ENCODE peak calls at places on chromosomes 5 and 9, in five cellular contexts. E, X, V, D and Z are unnamed samples.
A peak's percentile ranks its signal among the peaks of the same experiment; 100 is the strongest.

GRCh38 chr9:76162751-76163500 is 231.3 kb downstream of the RFK start:
- DNase-seq in D (no peak), E (no peak), V (no peak), X (no peak), Z (no peak)

GRCh38 chr5:81397169-81397568 is 3.2 kb upstream of the ACOT12 start:
- DNase-seq in E (no peak), D (peak; percentile 23), X (no peak), V (no peak), Z (no peak)

GRCh38 chr5:118681655-118682054 is 306.7 kb downstream of the DTWD2 start:
- DNase-seq in X (no peak), E (no peak), V (no peak), D (no peak), Z (no peak)

GRCh38 chr9:81461196-81461595 is 228.2 kb downstream of the TLE1 start:
- DNase-seq in V (no peak), X (no peak), D (no peak), E (no peak), Z (no peak)

GRCh38 chr9:109107402-109108240 is 12.1 kb downstream of the TMEM245 start:
- DNase-seq in V (peak; percentile 40), X (no peak), D (no peak), E (no peak), Z (no peak)

GRCh38 chr9:96478829-96479371 is 28.9 kb downstream of the HABP4 start:
- DNase-seq in E (no peak), V (no peak), D (no peak), X (no peak), Z (no peak)

GRCh38 chr5:76791461-76791860 is 27.4 kb upstream of the F2RL1 start:
- DNase-seq in V (no peak), D (no peak), X (no peak), E (no peak), Z (no peak)

GRCh38 chr5:35826561-35826960 is 30.1 kb upstream of the IL7R start:
- DNase-seq in E (no peak), X (no peak), V (no peak), D (no peak), Z (no peak)

GRCh38 chr9:110256142-110256391 is 240 bp downstream of the TXN start:
- DNase-seq in E (no peak), D (no peak), V (no peak), X (no peak), Z (no peak)

GRCh38 chr9:122444366-122444765 is 33.4 kb downstream of the OR1J1 start:
- DNase-seq in E (no peak), D (no peak), X (no peak), V (no peak), Z (peak; percentile 66)

GRCh38 chr9:124877383-124877782 is 15.5 kb downstream of the ARPC5L start:
- DNase-seq in X (no peak), E (no peak), V (no peak), D (no peak), Z (no peak)

GRCh38 chr9:133584559-133585476 is 24.4 kb downstream of the FAM163B start:
- DNase-seq in D (no peak), X (no peak), E (peak; percentile 82), V (no peak), Z (no peak)

GRCh38 chr5:65926893-65927292 is 518 bp downstream of the ERBIN start:
- DNase-seq in E (peak; percentile 26), X (no peak), D (no peak), V (peak; percentile 26), Z (no peak)

GRCh38 chr9:136499935-136500910 is 17.4 kb upstream of the SEC16A start:
- DNase-seq in V (no peak), X (no peak), E (no peak), D (no peak), Z (no peak)

GRCh38 chr9:95762322-95762721 is 113.2 kb upstream of the ERCC6L2 start:
- DNase-seq in E (no peak), D (no peak), X (no peak), V (no peak), Z (no peak)

GRCh38 chr5:140966293-140967225 is at the start of gene PCDHAC2:
- DNase-seq in E (no peak), V (no peak), D (peak; percentile 36), X (no peak), Z (no peak)

GRCh38 chr5:45532826-45533624 is 163.2 kb downstream of the HCN1 start:
- DNase-seq in E (no peak), X (no peak), D (peak; percentile 30), V (no peak), Z (no peak)

GRCh38 chr5:124922255-124922975 is 176.0 kb upstream of the ZNF608 start:
- DNase-seq in X (no peak), V (no peak), E (no peak), D (no peak), Z (no peak)

GRCh38 chr5:79285833-79286232 is 49.9 kb downstream of the JMY start:
- DNase-seq in E (no peak), V (no peak), X (no peak), D (no peak), Z (no peak)

GRCh38 chr5:1281038-1281882 is 13.6 kb downstream of the TERT start:
- DNase-seq in E (no peak), V (no peak), X (no peak), D (no peak), Z (no peak)

GRCh38 chr9:8329561-8330283 is 530.1 kb upstream of the DMAC1 start:
- DNase-seq in D (no peak), X (no peak), E (no peak), V (no peak), Z (no peak)

GRCh38 chr5:37735649-37736347 is 104.0 kb downstream of the GDNF start:
- DNase-seq in V (no peak), E (no peak), X (no peak), D (no peak), Z (no peak)

GRCh38 chr5:140647042-140647341 is 438 bp downstream of the NDUFA2 start:
- DNase-seq in X (no peak), V (peak; percentile 23), E (no peak), D (no peak), Z (no peak)

GRCh38 chr9:98356953-98357352 is 101.5 kb upstream of the TBC1D2 start:
- DNase-seq in D (no peak), V (no peak), X (no peak), E (no peak), Z (no peak)

GRCh38 chr5:179261301-179262125 is 83.7 kb downstream of the ADAMTS2 start:
- DNase-seq in V (no peak), D (no peak), E (no peak), X (peak; percentile 72), Z (peak; percentile 68)

GRCh38 chr9:93246111-93246510 is 62.2 kb downstream of the WNK2 start:
- DNase-seq in X (no peak), E (no peak), D (no peak), V (no peak), Z (no peak)

DNA sequence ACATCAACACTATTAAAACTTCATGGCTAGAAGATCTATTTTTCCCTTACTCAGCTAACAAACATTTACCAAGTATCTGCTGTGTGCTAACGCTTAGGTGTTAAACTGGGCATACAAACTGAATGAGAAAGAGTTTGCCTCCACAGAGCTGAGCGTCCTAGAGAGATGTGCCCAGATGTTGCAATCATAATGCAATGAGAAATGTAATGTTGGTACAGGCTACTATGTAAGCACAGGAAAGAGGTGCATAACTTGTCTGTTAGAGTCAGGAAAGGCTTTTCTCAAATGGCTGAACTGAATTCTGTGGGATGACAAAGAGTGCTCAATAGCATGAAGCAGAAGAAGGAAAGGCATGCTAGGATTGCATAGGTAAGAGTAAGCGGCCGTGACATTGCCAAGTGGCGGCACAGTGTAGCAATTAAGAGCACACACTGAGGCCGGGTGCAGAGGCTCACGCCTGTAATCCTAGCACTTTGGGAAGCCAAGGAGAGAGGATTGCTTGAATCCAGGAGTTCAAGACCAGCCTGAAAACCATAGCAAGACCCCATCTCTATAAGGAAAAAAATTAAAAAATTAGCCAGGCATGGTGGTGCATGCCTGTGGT is 137.8 kb downstream of the MEF2C start:
- DNase-seq in X (no peak), D (no peak), E (no peak), V (no peak), Z (no peak)
- H3K27ac ChIP-seq in X (no peak overlapping the region), D (no peak overlapping the region), E (no peak overlapping the region), V (no peak overlapping the region), Z (no peak overlapping the region)

GRCh38 chr5:139277171-139277570 is 16.4 kb upstream of the MATR3 start:
- DNase-seq in D (no peak), V (no peak), X (no peak), E (no peak), Z (no peak)

GRCh38 chr5:139276426-139276825 is 17.1 kb upstream of the MATR3 start:
- DNase-seq in E (no peak), X (no peak), D (no peak), V (no peak), Z (no peak)

GRCh38 chr5:139273572-139274264 is 19.8 kb upstream of the MATR3 start:
- DNase-seq in E (peak; percentile 88), V (peak; percentile 94), D (peak; percentile 84), X (peak; percentile 82), Z (peak; percentile 87)

GRCh38 chr5:139273322-139273571 is 20.3 kb upstream of the MATR3 start:
- DNase-seq in D (no peak), V (no peak), X (no peak), E (no peak), Z (no peak)

GRCh38 chr5:139275536-139276297 is 17.8 kb upstream of the MATR3 start:
- DNase-seq in E (no peak), V (peak; percentile 21), X (no peak), D (no peak), Z (no peak)
- H3K4me1 ChIP-seq in E (peaks cover 65% of the 10 kb centered on the region), V (peaks cover 11% of the 10 kb centered on the region), X (peaks cover 17% of the 10 kb centered on the region), D (peaks cover 32% of the 10 kb centered on the region), Z (peaks cover 32% of the 10 kb centered on the region)

GRCh38 chr5:2511131-2511530 is 240.3 kb downstream of the IRX2 start:
- DNase-seq in D (no peak), X (no peak), E (no peak), V (no peak), Z (no peak)

GRCh38 chr5:2517451-2517850 is 234.0 kb downstream of the IRX2 start:
- DNase-seq in V (no peak), E (no peak), X (no peak), D (no peak), Z (peak; percentile 52)

GRCh38 chr5:2519153-2519552 is 232.3 kb downstream of the IRX2 start:
- DNase-seq in E (no peak), D (no peak), V (no peak), X (no peak), Z (peak; percentile 48)

GRCh38 chr5:2509527-2509926 is 241.9 kb downstream of the IRX2 start:
- DNase-seq in D (no peak), E (no peak), V (no peak), X (no peak), Z (peak; percentile 43)

DNA sequence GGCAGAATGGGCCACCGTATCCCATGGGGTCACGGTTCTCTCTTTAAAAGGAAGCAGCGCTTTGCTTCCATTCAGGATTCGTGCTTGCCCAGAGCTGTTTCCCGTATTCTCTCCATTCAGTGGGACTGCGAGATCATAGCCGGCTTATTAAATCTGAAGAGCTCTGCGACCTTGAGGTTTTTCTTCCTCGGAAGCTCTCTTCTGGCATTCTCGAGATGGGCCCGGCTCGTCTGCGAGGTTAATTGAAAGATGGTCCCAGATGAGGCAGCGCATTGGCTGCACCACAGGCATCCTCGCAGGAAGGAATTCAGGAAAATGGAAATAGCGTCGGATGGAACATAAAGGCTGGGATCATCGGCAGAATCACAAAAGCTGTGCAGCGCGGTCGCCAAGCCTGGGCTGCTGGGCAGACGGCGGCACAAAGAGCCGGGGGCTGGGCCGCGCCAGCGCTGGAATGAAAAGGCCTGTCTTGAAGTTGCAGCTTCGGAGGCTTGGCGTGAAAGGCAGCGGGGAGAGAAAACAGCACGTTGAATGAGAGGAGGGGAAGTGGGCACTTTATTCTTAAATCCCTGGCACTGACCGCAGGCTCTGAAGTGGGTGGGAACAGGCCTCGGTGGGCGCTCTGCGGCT is 236.2 kb downstream of the IRX2 start:
- DNase-seq in X (no peak), E (no peak), V (no peak), D (no peak), Z (peak; percentile 43)
- H3K9me3 ChIP-seq in X (no peaks in the 10 kb centered on the region), E (no peaks in the 10 kb centered on the region), V (no peaks in the 10 kb centered on the region), D (no peaks in the 10 kb centered on the region), Z (no peaks in the 10 kb centered on the region)

GRCh38 chr5:112552791-112553190 is 133.7 kb upstream of the EPB41L4A start:
- DNase-seq in V (no peak), E (no peak), X (no peak), D (no peak), Z (no peak)
- H3K27ac ChIP-seq in V (no peak overlapping the region), E (no peak overlapping the region), X (no peak overlapping the region), D (no peak overlapping the region), Z (no peak overlapping the region)